ENCODE peak calls at places on chromosomes 11 and 22, in eight cellular contexts. Z is HEK293T, M is cardiac fibroblast, S is DMS53, F is left ventricle myocardium inferior, G is transverse colon, O is GM12892, W is heart left ventricle. U is an unnamed sample.

GRCh38 chr11:33819278-33819677 is 45.0 kb upstream of the FBXO3 start:
- DNase-seq in O (no peak), M (no peak), G (no peak), Z (no peak), W (no peak), S (no peak), F (no peak), U (no peak)

GRCh38 chr11:82536706-82537105 is 197.0 kb downstream of the FAM181B start:
- DNase-seq in S (no peak), Z (no peak), F (no peak), G (no peak), M (no peak), W (no peak), O (no peak), U (no peak)

GRCh38 chr11:77042111-77042726 is 8.0 kb downstream of the B3GNT6 start:
- DNase-seq in S (no peak), W (no peak), O (no peak), F (no peak), Z (no peak), G (no peak), M (no peak), U (no peak)

GRCh38 chr11:125071831-125072209 is 8.7 kb downstream of the SLC37A2 start:
- DNase-seq in Z (no peak), S (no peak), M (no peak), W (no peak), G (no peak), O (no peak), F (no peak), U (no peak)

GRCh38 chr11:100719809-100720221 is 32.7 kb downstream of the ARHGAP42 start:
- DNase-seq in O (no peak), S (peak; percentile 94), G (peak; percentile 39), W (peak; percentile 72), F (no peak), M (peak; percentile 95), Z (no peak), U (peak; percentile 80)

GRCh38 chr11:20057055-20057943 is 103.0 kb downstream of the DBX1 start:
- DNase-seq in O (no peak), F (no peak), M (peak; percentile 29), S (no peak), W (no peak), Z (peak; percentile 37), G (no peak), U (no peak)

GRCh38 chr11:10550503-10550902 is 9.5 kb upstream of the RNF141 start:
- DNase-seq in W (no peak), O (no peak), Z (no peak), G (no peak), F (no peak), S (no peak), M (peak; percentile 38), U (peak; percentile 58)

GRCh38 chr11:65309006-65309405 is 5.7 kb upstream of the CDC42EP2 start:
- DNase-seq in F (no peak), Z (no peak), S (no peak), M (no peak), O (no peak), G (no peak), W (no peak), U (no peak)

GRCh38 chr22:41094036-41094435 is 1.6 kb downstream of the EP300 start:
- DNase-seq in M (peak; percentile 44), S (peak; percentile 25), G (peak; percentile 39), O (no peak), F (no peak), W (no peak), Z (no peak), U (peak; percentile 6)

GRCh38 chr11:35714882-35715612 is 52.5 kb downstream of the TRIM44 start:
- DNase-seq in O (no peak), W (no peak), M (peak; percentile 26), Z (no peak), S (peak; percentile 2), G (no peak), F (no peak), U (peak; percentile 8)

GRCh38 chr22:48507595-48508350 is 1319.9 kb downstream of the BRD1 start:
- DNase-seq in G (no peak), W (no peak), Z (no peak), F (no peak), O (no peak), S (no peak), M (no peak), U (no peak)

GRCh38 chr11:44002191-44003093 is 45.3 kb upstream of the ACCSL start:
- DNase-seq in W (no peak), S (no peak), Z (no peak), G (no peak), O (no peak), M (no peak), F (no peak), U (no peak)

U was measured in HS-5.